ENCODE peak calls at places on chromosomes 16 and 17, in four cellular contexts. One of them, this sample, is unnamed.
A peak's percentile ranks its signal among the peaks of the same experiment; 100 is the strongest.

GRCh38 chr16:26648851-26649250 is 417.9 kb upstream of the C16orf82 start:
- DNase-seq in iris pigment epithelial cell: no peak
- DNase-seq in GM13977: no peak
- DNase-seq in HEK293T: no peak
- DNase-seq in this sample: no peak

GRCh38 chr16:72819345-72819744 is 228.6 kb downstream of the ZFHX3 start:
- DNase-seq in iris pigment epithelial cell: peak; percentile 68
- DNase-seq in GM13977: no peak
- DNase-seq in HEK293T: no peak
- DNase-seq in this sample: peak; percentile 63

GRCh38 chr17:61926831-61927210 is 961 bp downstream of the INTS2 start:
- DNase-seq in iris pigment epithelial cell: peak; percentile 55
- DNase-seq in GM13977: no peak
- DNase-seq in HEK293T: no peak
- DNase-seq in this sample: no peak

GRCh38 chr17:17723354-17724261 is 42.4 kb downstream of the RAI1 start:
- DNase-seq in iris pigment epithelial cell: peak; percentile 92
- DNase-seq in GM13977: peak; percentile 82
- DNase-seq in HEK293T: peak; percentile 70
- DNase-seq in this sample: peak; percentile 91

GRCh38 chr16:78129349-78129748 is 29.9 kb downstream of the WWOX start:
- DNase-seq in iris pigment epithelial cell: no peak
- DNase-seq in GM13977: no peak
- DNase-seq in HEK293T: no peak
- DNase-seq in this sample: no peak

GRCh38 chr16:20566864-20567263 is 9.3 kb downstream of the ACSM2B start:
- DNase-seq in iris pigment epithelial cell: no peak
- DNase-seq in GM13977: no peak
- DNase-seq in HEK293T: no peak
- DNase-seq in this sample: no peak

GRCh38 chr17:62652251-62653001 is 25.0 kb downstream of the MRC2 start:
- DNase-seq in iris pigment epithelial cell: peak; percentile 69
- DNase-seq in GM13977: peak; percentile 46
- DNase-seq in HEK293T: peak; percentile 43
- DNase-seq in this sample: peak; percentile 47

GRCh38 chr17:72968798-72969197 is 123.7 kb downstream of the SLC39A11 start:
- DNase-seq in iris pigment epithelial cell: no peak
- DNase-seq in GM13977: no peak
- DNase-seq in HEK293T: no peak
- DNase-seq in this sample: no peak

GRCh38 chr16:57630931-57631845 is 2.8 kb downstream of the ADGRG1 start:
- DNase-seq in iris pigment epithelial cell: no peak
- DNase-seq in GM13977: no peak
- DNase-seq in HEK293T: no peak
- DNase-seq in this sample: no peak

GRCh38 chr17:18974407-18975149 is 22.6 kb downstream of the SLC5A10 start:
- DNase-seq in iris pigment epithelial cell: peak; percentile 18
- DNase-seq in GM13977: no peak
- DNase-seq in HEK293T: no peak
- DNase-seq in this sample: no peak

GRCh38 chr17:63881935-63882601 is at the start of gene GH2:
- DNase-seq in iris pigment epithelial cell: peak; percentile 50
- DNase-seq in GM13977: peak; percentile 85
- DNase-seq in HEK293T: peak; percentile 86
- DNase-seq in this sample: peak; percentile 62

GRCh38 chr16:12340151-12340733 is 363.7 kb downstream of the SNX29 start:
- DNase-seq in iris pigment epithelial cell: peak; percentile 53
- DNase-seq in GM13977: peak; percentile 50
- DNase-seq in HEK293T: peak; percentile 32
- DNase-seq in this sample: peak; percentile 46

GRCh38 chr17:45230787-45231480 is 9.2 kb downstream of the FMNL1 start:
- DNase-seq in iris pigment epithelial cell: peak; percentile 41
- DNase-seq in GM13977: no peak
- DNase-seq in HEK293T: no peak
- DNase-seq in this sample: peak; percentile 44

GRCh38 chr16:21167360-21167759 is 8.9 kb downstream of the LDAF1 start:
- DNase-seq in iris pigment epithelial cell: peak; percentile 95
- DNase-seq in GM13977: no peak
- DNase-seq in HEK293T: no peak
- DNase-seq in this sample: peak; percentile 90

This sample was measured in choroid plexus epithelial cell.